ENCODE peak calls at places on chromosome X, in five cellular contexts. One of them, this sample, is unnamed.

GRCh38 chrX:107483976-107484726 is 34.7 kb downstream of the FRMPD3 start:
- DNase-seq in nephron progenitor cell: peak
- DNase-seq in sigmoid colon: no peak
- DNase-seq in GM12865: no peak
- DNase-seq in lower leg skin: peak
- DNase-seq in this sample: peak

GRCh38 chrX:31233941-31234496 is 162.2 kb upstream of the FTHL17 start:
- DNase-seq in nephron progenitor cell: no peak
- DNase-seq in GM12865: peak
- DNase-seq in sigmoid colon: no peak
- DNase-seq in lower leg skin: no peak
- DNase-seq in this sample: no peak

GRCh38 chrX:96474357-96475125 is 210.1 kb upstream of the DIAPH2 start:
- DNase-seq in lower leg skin: no peak
- DNase-seq in nephron progenitor cell: no peak
- DNase-seq in GM12865: no peak
- DNase-seq in sigmoid colon: no peak
- DNase-seq in this sample: no peak

GRCh38 chrX:40104649-40105015 is 6.9 kb upstream of the BCOR start:
- DNase-seq in sigmoid colon: peak
- DNase-seq in lower leg skin: peak
- DNase-seq in nephron progenitor cell: no peak
- DNase-seq in GM12865: peak
- DNase-seq in this sample: no peak

GRCh38 chrX:7083468-7084396 is 63.8 kb upstream of the STS start:
- DNase-seq in sigmoid colon: no peak
- DNase-seq in nephron progenitor cell: no peak
- DNase-seq in GM12865: peak
- DNase-seq in lower leg skin: no peak
- DNase-seq in this sample: peak

GRCh38 chrX:50723006-50723405 is 91.0 kb downstream of the SHROOM4 start:
- DNase-seq in sigmoid colon: no peak
- DNase-seq in GM12865: no peak
- DNase-seq in lower leg skin: no peak
- DNase-seq in nephron progenitor cell: no peak
- DNase-seq in this sample: peak

GRCh38 chrX:56068274-56068758 is 163.8 kb upstream of the KLF8 start:
- DNase-seq in lower leg skin: no peak
- DNase-seq in sigmoid colon: no peak
- DNase-seq in GM12865: peak
- DNase-seq in nephron progenitor cell: no peak
- DNase-seq in this sample: no peak

GRCh38 chrX:41759817-41760216 is 35.8 kb downstream of the GPR82 start:
- DNase-seq in lower leg skin: no peak
- DNase-seq in GM12865: peak
- DNase-seq in nephron progenitor cell: no peak
- DNase-seq in sigmoid colon: no peak
- DNase-seq in this sample: peak

GRCh38 chrX:73850124-73851013 is 287.4 kb downstream of the CHIC1 start:
- DNase-seq in GM12865: peak
- DNase-seq in lower leg skin: no peak
- DNase-seq in sigmoid colon: peak
- DNase-seq in nephron progenitor cell: no peak
- DNase-seq in this sample: peak

GRCh38 chrX:118507766-118508165 is 12.2 kb downstream of the DOCK11 start:
- DNase-seq in nephron progenitor cell: no peak
- DNase-seq in lower leg skin: no peak
- DNase-seq in sigmoid colon: no peak
- DNase-seq in GM12865: no peak
- DNase-seq in this sample: no peak

GRCh38 chrX:118508221-118508620 is 12.6 kb downstream of the DOCK11 start:
- DNase-seq in lower leg skin: no peak
- DNase-seq in sigmoid colon: no peak
- DNase-seq in GM12865: no peak
- DNase-seq in nephron progenitor cell: no peak
- DNase-seq in this sample: no peak

GRCh38 chrX:118510076-118510475 is 14.5 kb downstream of the DOCK11 start:
- DNase-seq in lower leg skin: peak
- DNase-seq in sigmoid colon: no peak
- DNase-seq in nephron progenitor cell: no peak
- DNase-seq in GM12865: no peak
- DNase-seq in this sample: no peak

GRCh38 chrX:118513120-118513899 is 17.7 kb downstream of the DOCK11 start:
- DNase-seq in nephron progenitor cell: no peak
- DNase-seq in sigmoid colon: no peak
- DNase-seq in GM12865: no peak
- DNase-seq in lower leg skin: peak
- DNase-seq in this sample: no peak

GRCh38 chrX:118508690-118509089 is 13.1 kb downstream of the DOCK11 start:
- DNase-seq in sigmoid colon: no peak
- DNase-seq in nephron progenitor cell: no peak
- DNase-seq in GM12865: no peak
- DNase-seq in lower leg skin: peak
- DNase-seq in this sample: no peak
- TF ChIP-seq CTCF in sigmoid colon: no peak
- TF ChIP-seq CTCF in nephron progenitor cell: no peak
- TF ChIP-seq CTCF in GM12865: no peak
- TF ChIP-seq CTCF in lower leg skin: no peak
- TF ChIP-seq CTCF in this sample: no peak

DNA sequence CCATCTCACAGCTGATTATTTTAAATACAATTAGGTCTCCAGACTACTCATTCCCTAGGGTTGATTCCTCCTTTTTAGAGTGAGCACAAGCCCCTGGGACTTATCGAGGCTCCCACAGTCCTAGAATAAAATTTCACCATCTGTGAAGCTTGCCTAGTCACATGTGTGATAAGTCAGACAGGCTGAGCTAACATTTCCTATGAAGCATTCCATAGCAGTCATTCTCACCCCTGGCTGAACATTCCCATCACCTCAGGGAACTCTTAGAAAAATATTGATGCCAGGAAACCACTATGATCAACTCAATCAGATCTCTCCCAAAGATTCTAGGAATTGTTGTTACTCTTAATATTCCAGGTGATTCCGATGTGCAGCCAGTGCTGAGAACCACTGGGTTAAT is 37.7 kb downstream of the ARHGEF9 start:
- DNase-seq in sigmoid colon: no peak
- DNase-seq in nephron progenitor cell: no peak
- DNase-seq in lower leg skin: no peak
- DNase-seq in GM12865: no peak
- DNase-seq in this sample: no peak
- TF ChIP-seq CTCF in sigmoid colon: no peak
- TF ChIP-seq CTCF in nephron progenitor cell: no peak
- TF ChIP-seq CTCF in lower leg skin: no peak
- TF ChIP-seq CTCF in GM12865: no peak
- TF ChIP-seq CTCF in this sample: no peak

GRCh38 chrX:24520472-24520871 is 55.4 kb downstream of the PDK3 start:
- DNase-seq in lower leg skin: no peak
- DNase-seq in GM12865: no peak
- DNase-seq in sigmoid colon: no peak
- DNase-seq in nephron progenitor cell: no peak
- DNase-seq in this sample: no peak

GRCh38 chrX:24513416-24513815 is 48.3 kb downstream of the PDK3 start:
- DNase-seq in nephron progenitor cell: no peak
- DNase-seq in GM12865: peak
- DNase-seq in lower leg skin: no peak
- DNase-seq in sigmoid colon: no peak
- DNase-seq in this sample: no peak

GRCh38 chrX:24515447-24515846 is 50.4 kb downstream of the PDK3 start:
- DNase-seq in sigmoid colon: no peak
- DNase-seq in GM12865: no peak
- DNase-seq in lower leg skin: no peak
- DNase-seq in nephron progenitor cell: no peak
- DNase-seq in this sample: peak
- TF ChIP-seq CTCF in sigmoid colon: no peak
- TF ChIP-seq CTCF in GM12865: no peak
- TF ChIP-seq CTCF in lower leg skin: no peak
- TF ChIP-seq CTCF in nephron progenitor cell: peak
- TF ChIP-seq CTCF in this sample: peak

DNA sequence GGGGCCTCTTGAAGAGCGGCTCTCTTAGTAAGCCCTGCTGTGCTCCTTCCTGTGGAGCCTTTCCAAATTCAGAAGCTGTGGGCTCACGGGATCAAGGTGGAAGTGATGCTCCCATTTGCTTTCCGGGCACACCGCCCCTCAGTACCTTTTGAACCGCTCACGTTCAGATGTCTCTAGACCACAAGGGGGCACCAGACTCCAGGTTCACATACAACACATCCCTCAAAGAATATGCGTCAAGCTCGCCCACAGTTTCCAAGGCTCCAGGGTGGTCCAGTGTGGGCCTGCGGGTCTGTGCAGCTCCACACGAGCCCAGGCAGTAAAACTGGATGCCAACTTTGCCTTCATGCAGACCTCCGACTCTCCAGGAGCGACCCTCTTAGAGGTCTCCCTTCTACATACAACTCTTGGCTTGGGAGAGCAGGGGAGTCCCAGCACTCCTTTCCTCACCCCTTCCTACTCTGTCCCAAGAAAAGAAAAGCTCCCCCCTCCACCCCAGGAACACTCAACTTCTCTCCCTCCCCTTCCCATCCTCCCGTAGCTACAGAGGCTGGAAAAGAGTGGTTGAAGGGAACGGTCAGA is 11.0 kb downstream of the SUPT20HL1 start:
- DNase-seq in lower leg skin: no peak
- DNase-seq in GM12865: peak
- DNase-seq in sigmoid colon: peak
- DNase-seq in nephron progenitor cell: peak
- DNase-seq in this sample: peak
- TF ChIP-seq CTCF in lower leg skin: no peak
- TF ChIP-seq CTCF in GM12865: peak
- TF ChIP-seq CTCF in sigmoid colon: peak
- TF ChIP-seq CTCF in nephron progenitor cell: peak
- TF ChIP-seq CTCF in this sample: peak

DNA sequence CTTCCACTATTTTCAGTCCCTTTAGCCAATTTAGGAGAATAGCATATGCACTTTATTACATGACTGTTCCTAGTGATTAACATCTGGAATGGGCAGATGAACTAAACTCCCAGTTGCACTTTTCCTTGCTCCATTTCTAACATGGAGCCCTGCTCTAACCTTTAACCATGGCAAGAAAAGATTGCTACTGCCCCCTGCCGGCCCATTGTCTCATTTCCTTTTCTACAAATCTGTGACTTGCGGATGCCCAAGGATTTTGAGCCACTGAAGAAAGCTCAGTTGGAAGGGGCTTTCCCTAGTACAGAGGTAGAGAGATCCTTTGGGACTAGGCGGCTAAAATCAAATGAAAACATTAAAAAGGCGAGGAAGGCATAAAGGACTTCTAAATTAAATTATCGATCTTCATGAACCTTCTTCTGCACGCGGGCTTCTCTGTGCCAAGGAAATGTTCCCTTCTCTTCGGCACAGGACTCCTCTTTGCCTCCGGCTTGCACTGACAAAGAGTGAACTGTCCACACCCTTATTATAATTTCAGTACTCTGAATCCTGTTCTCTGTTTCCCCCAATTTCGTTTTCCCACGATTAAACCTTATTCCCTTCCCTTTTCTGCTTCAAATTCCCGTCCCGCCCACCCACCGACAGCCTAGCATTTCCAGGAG is 578 bp upstream of the GLRA2 start:
- DNase-seq in GM12865: peak
- DNase-seq in lower leg skin: peak
- DNase-seq in nephron progenitor cell: peak
- DNase-seq in sigmoid colon: peak
- DNase-seq in this sample: peak
- TF ChIP-seq CTCF in GM12865: peak
- TF ChIP-seq CTCF in lower leg skin: no peak
- TF ChIP-seq CTCF in nephron progenitor cell: peak
- TF ChIP-seq CTCF in sigmoid colon: peak
- TF ChIP-seq CTCF in this sample: peak

DNA sequence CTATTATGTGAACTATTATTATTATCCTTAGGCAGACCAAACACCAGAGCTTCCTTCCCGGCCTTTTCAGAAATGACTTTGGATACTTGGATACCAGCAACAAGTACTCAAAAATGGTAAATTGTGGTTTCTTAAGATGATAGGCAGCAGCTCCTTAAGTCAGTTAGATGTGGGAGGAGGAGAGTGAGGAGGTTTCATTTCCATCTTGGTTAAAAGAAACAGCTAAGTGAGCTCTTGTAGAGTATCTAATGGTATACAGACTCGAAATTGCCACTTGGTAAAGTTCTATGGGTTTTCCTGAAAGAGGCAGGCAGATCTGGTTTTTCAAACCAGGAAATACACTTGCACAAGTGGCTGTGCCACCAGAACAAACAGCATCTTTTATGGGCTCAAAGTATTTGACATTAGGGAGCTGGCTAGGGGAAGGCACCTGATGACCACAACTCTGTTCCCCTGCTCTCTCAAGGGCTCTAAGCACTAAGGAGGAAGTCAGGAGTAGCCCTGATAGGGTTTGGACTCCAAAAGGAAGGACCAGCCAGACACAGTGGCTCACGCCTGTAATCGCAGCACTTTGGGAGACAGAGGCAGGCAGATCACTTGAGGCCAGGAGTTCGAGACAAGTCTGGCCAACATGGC is 130.9 kb downstream of the TMEM164 start:
- DNase-seq in nephron progenitor cell: no peak
- DNase-seq in sigmoid colon: no peak
- DNase-seq in GM12865: no peak
- DNase-seq in lower leg skin: no peak
- DNase-seq in this sample: no peak
- TF ChIP-seq CTCF in nephron progenitor cell: no peak
- TF ChIP-seq CTCF in sigmoid colon: no peak
- TF ChIP-seq CTCF in GM12865: no peak
- TF ChIP-seq CTCF in lower leg skin: no peak
- TF ChIP-seq CTCF in this sample: no peak

GRCh38 chrX:131728295-131729145 is 184.6 kb downstream of the OR13H1 start:
- DNase-seq in nephron progenitor cell: no peak
- DNase-seq in GM12865: no peak
- DNase-seq in sigmoid colon: peak
- DNase-seq in lower leg skin: peak
- DNase-seq in this sample: peak
- TF ChIP-seq CTCF in nephron progenitor cell: no peak
- TF ChIP-seq CTCF in GM12865: no peak
- TF ChIP-seq CTCF in sigmoid colon: no peak
- TF ChIP-seq CTCF in lower leg skin: no peak
- TF ChIP-seq CTCF in this sample: peak

GRCh38 chrX:120308558-120308957 is 2.7 kb downstream of the TMEM255A start:
- DNase-seq in sigmoid colon: no peak
- DNase-seq in GM12865: no peak
- DNase-seq in lower leg skin: no peak
- DNase-seq in nephron progenitor cell: peak
- DNase-seq in this sample: no peak
- TF ChIP-seq CTCF in sigmoid colon: no peak
- TF ChIP-seq CTCF in GM12865: no peak
- TF ChIP-seq CTCF in lower leg skin: no peak
- TF ChIP-seq CTCF in nephron progenitor cell: peak
- TF ChIP-seq CTCF in this sample: no peak

GRCh38 chrX:17440836-17441235 is 65.8 kb downstream of the NHS start:
- DNase-seq in lower leg skin: no peak
- DNase-seq in nephron progenitor cell: no peak
- DNase-seq in GM12865: no peak
- DNase-seq in sigmoid colon: no peak
- DNase-seq in this sample: no peak
- TF ChIP-seq CTCF in lower leg skin: no peak
- TF ChIP-seq CTCF in nephron progenitor cell: no peak
- TF ChIP-seq CTCF in GM12865: no peak
- TF ChIP-seq CTCF in sigmoid colon: no peak
- TF ChIP-seq CTCF in this sample: no peak

This sample was measured in A673.